ENCODE peak calls at places on chromosomes 13 and 19, in four cellular contexts. E, A, H and U are unnamed samples.

GRCh38 chr13:51717786-51718398 is 86.1 kb downstream of the DHRS12 start:
- DNase-seq in E (no peak), A (no peak), H (no peak), U (no peak)

GRCh38 chr13:25242956-25243355 is 44.3 kb downstream of the MTMR6 start:
- DNase-seq in E (no peak), A (no peak), H (no peak), U (no peak)

GRCh38 chr13:57073983-57074382 is 66.7 kb upstream of the PRR20A start:
- DNase-seq in E (no peak), A (no peak), H (no peak), U (no peak)

GRCh38 chr13:27476943-27477681 is 26.7 kb upstream of the MTIF3 start:
- DNase-seq in E (peak; percentile 64), A (peak; percentile 83), H (peak; percentile 76), U (no peak)

GRCh38 chr13:97329331-97329730 is 104.6 kb upstream of the RAP2A start:
- DNase-seq in E (no peak), A (no peak), H (no peak), U (peak; percentile 21)

GRCh38 chr19:55467236-55468053 is 2.9 kb upstream of the C19orf85 start:
- DNase-seq in E (peak; percentile 61), A (no peak), H (peak; percentile 69), U (no peak)

GRCh38 chr13:80360298-80360827 is 19.4 kb upstream of the SPRY2 start:
- DNase-seq in E (peak; percentile 26), A (no peak), H (no peak), U (no peak)

GRCh38 chr13:20525601-20526544 is at the start of gene CRYL1:
- DNase-seq in E (peak; percentile 52), A (peak; percentile 49), H (peak; percentile 31), U (peak; percentile 52)

GRCh38 chr13:33026489-33027152 is 10.4 kb downstream of the KL start:
- DNase-seq in E (no peak), A (no peak), H (no peak), U (no peak)

GRCh38 chr13:42377640-42378382 is 105.9 kb downstream of the AKAP11 start:
- DNase-seq in E (no peak), A (no peak), H (no peak), U (no peak)

GRCh38 chr13:110054041-110054440 is 252.9 kb downstream of the COL4A1 start:
- DNase-seq in E (no peak), A (no peak), H (no peak), U (no peak)

GRCh38 chr13:24214528-24214927 is 54.0 kb downstream of the SPATA13 start:
- DNase-seq in E (no peak), A (no peak), H (no peak), U (no peak)

GRCh38 chr19:13718733-13719132 is 45.6 kb upstream of the MRI1 start:
- DNase-seq in E (peak; percentile 83), A (peak; percentile 57), H (no peak), U (peak; percentile 49)

GRCh38 chr13:98584668-98585397 is 7.9 kb upstream of the STK24 start:
- DNase-seq in E (peak; percentile 44), A (no peak), H (no peak), U (no peak)

GRCh38 chr13:113116206-113116800 is 6.3 kb upstream of the F10 start:
- DNase-seq in E (no peak), A (no peak), H (no peak), U (no peak)

GRCh38 chr19:12494260-12494860 is 9.7 kb upstream of the ZNF709 start:
- DNase-seq in E (no peak), A (no peak), H (no peak), U (no peak)

GRCh38 chr13:112014857-112015256 is 52.1 kb upstream of the SOX1 start:
- DNase-seq in E (no peak), A (no peak), H (no peak), U (no peak)

GRCh38 chr13:24745861-24746617 is 17.9 kb upstream of the RNF17 start:
- DNase-seq in E (no peak), A (no peak), H (no peak), U (no peak)

GRCh38 chr19:7507884-7508283 is 8.0 kb upstream of the ZNF358 start:
- DNase-seq in E (peak; percentile 85), A (peak; percentile 95), H (peak; percentile 26), U (peak; percentile 65)

GRCh38 chr19:30783936-30784335 is 411.8 kb downstream of the ZNF536 start:
- DNase-seq in E (no peak), A (no peak), H (no peak), U (no peak)

GRCh38 chr13:40800559-40800958 is 11.1 kb downstream of the SLC25A15 start:
- DNase-seq in E (no peak), A (no peak), H (no peak), U (no peak)

GRCh38 chr13:47094734-47095434 is 198.0 kb upstream of the HTR2A start:
- DNase-seq in E (no peak), A (no peak), H (no peak), U (no peak)

GRCh38 chr19:51346742-51347141 is 4.8 kb upstream of the VSIG10L start:
- DNase-seq in E (no peak), A (no peak), H (no peak), U (no peak)

GRCh38 chr19:17340302-17340870 is 3.0 kb downstream of the GTPBP3 start:
- DNase-seq in E (no peak), A (no peak), H (peak; percentile 49), U (no peak)

GRCh38 chr13:44280461-44280860 is 93.2 kb upstream of the SERP2 start:
- DNase-seq in E (peak; percentile 71), A (no peak), H (peak; percentile 15), U (peak; percentile 80)

GRCh38 chr19:9673912-9674668 is 810 bp downstream of the ZNF562 start:
- DNase-seq in E (no peak), A (peak; percentile 50), H (peak; percentile 15), U (peak; percentile 25)

GRCh38 chr13:107778094-107778493 is 437.2 kb downstream of the LIG4 start:
- DNase-seq in E (no peak), A (no peak), H (no peak), U (no peak)

GRCh38 chr13:91664036-91664435 is 265.6 kb downstream of the GPC5 start:
- DNase-seq in E (no peak), A (no peak), H (no peak), U (no peak)

GRCh38 chr13:103605546-103606326 is 539.5 kb upstream of the SLC10A2 start:
- DNase-seq in E (no peak), A (no peak), H (no peak), U (no peak)

GRCh38 chr13:113006660-113007059 is 37.6 kb downstream of the MCF2L start:
- DNase-seq in E (no peak), A (no peak), H (no peak), U (no peak)

GRCh38 chr13:99267927-99268326 is 9.7 kb upstream of the GPR18 start:
- DNase-seq in E (no peak), A (no peak), H (no peak), U (no peak)

GRCh38 chr13:114226699-114227323 is 7.9 kb upstream of the CDC16 start:
- DNase-seq in E (peak; percentile 82), A (peak; percentile 76), H (peak; percentile 58), U (peak; percentile 48)

GRCh38 chr13:45180303-45180702 is 20.5 kb downstream of the KCTD4 start:
- DNase-seq in E (no peak), A (no peak), H (no peak), U (no peak)

GRCh38 chr13:113398963-113399754 is 35.2 kb upstream of the GRTP1 start:
- DNase-seq in E (no peak), A (peak; percentile 45), H (no peak), U (peak; percentile 59)

GRCh38 chr13:112160558-112160957 is 93.6 kb downstream of the SOX1 start:
- DNase-seq in E (no peak), A (no peak), H (no peak), U (no peak)

GRCh38 chr13:107842562-107843180 is 372.7 kb downstream of the LIG4 start:
- DNase-seq in E (peak; percentile 55), A (peak; percentile 85), H (no peak), U (peak; percentile 76)

GRCh38 chr19:3697671-3698385 is 2.4 kb downstream of the PIP5K1C start:
- DNase-seq in E (no peak), A (no peak), H (no peak), U (no peak)

DNA sequence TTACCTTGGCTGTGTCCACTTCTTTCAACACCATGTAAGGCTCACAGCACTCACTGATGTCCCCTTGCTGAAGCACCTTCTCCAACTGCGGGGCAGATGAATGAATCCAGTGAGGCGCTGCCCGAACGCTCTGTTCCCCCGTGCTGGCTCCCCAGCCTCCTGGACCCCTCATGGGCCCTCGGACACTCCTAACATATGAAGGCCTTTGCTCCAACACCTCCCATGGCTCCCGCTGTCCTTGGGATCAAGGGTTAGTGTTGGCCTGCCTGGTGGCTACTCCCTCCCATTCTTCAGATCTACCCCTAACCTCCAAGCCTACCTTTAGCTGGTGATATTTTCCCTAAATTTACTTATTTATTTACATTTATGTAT is 4.4 kb downstream of the ANGPTL8 start:
- DNase-seq in E (no peak), A (no peak), H (no peak), U (no peak)
- H3K27ac ChIP-seq in E (no peak overlapping the region), A (no peak overlapping the region), H (peak overlapping the region; percentile 23), U (no peak overlapping the region)

DNA sequence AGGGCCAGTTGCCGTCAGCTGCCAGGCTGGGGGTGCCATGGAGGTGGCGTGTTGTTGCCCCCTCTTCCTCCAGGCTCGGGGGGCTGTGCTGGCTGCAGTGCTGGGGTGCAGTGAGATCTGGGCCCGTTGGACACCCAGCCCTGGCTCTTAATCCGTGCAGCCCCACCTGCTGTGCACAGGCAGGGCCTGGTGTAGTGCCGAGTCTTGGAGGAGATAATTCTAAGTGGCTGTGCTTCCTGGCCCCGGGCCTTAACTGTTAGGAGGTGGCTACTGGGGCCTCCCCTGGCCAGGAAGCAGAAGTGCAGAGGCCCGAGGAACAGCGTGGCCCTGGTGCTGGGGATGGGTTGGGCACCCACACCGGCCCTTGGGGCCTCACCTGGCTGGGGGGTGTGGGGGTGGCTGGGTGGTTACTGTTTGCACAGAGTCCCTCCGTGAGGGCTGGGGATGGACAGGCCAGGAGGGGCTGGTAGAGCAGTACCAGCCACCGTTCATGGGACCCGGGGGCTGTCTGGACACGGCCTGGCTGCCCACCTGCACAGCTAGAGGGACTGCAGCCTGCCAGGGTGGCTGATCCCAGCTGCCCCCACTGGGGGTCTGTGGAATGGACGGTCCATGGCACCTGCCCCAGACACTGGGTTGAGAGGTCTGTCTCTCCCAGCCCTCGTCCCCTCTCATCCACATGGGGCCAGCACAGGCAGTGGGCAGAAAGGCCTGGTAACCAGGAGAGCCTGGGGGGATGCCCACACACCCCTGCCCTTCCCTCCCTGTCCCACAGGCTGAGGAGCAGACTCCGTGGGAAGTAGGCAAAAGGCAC is 3.3 kb downstream of the GPX4 start:
- DNase-seq in E (peak; percentile 51), A (peak; percentile 59), H (peak; percentile 20), U (peak; percentile 46)
- TF ChIP-seq CTCF in E (peak; percentile 8), A (no peak), H (peak; percentile 30), U (no peak)

GRCh38 chr19:49361438-49362047 is 673 bp downstream of the TEAD2 start:
- DNase-seq in E (peak; percentile 90), A (no peak), H (peak; percentile 70), U (peak; percentile 65)
- H2AFZ ChIP-seq in E (peak overlapping the region; percentile 62), A (peak overlapping the region; percentile 85), H (no peak overlapping the region), U (peak overlapping the region; percentile 64)

GRCh38 chr19:44164673-44165512 is at the start of gene ZNF226:
- DNase-seq in E (peak; percentile 99), A (peak; percentile 99), H (peak; percentile 99), U (peak; percentile 99)

GRCh38 chr19:44163789-44164188 is 1.1 kb upstream of the ZNF226 start:
- DNase-seq in E (no peak), A (no peak), H (no peak), U (no peak)

DNA sequence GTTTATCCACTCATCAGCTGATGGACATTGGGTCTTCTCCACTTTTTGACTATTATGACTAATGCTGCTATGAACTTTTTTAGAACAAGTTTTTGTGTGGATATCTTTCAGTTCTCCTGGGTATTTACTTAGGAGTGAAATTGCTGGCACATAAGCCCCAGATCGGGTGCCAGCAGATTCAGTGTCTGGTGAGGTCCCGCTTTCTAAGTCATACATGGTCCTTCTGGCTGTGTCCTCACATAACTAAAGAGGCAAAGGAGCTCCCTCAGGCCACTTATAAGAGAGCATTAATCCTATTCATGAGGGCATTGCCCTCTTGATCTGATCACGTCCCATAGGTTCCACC is 600 bp upstream of the ZNF226 start:
- DNase-seq in E (no peak), A (no peak), H (no peak), U (no peak)
- H3K27ac ChIP-seq in E (no peak overlapping the region), A (peak overlapping the region; percentile 20), H (peak overlapping the region; percentile 69), U (peak overlapping the region; percentile 91)